ENCODE peak calls at places on chromosomes 6 and 20, in eight cellular contexts. F, V, S, T, N, X, Q and D are unnamed samples.

GRCh38 chr20:32858189-32858588 is 534 bp upstream of the EFCAB8 start:
- DNase-seq in F (no peak), T (no peak), S (no peak), X (no peak), N (no peak), V (peak; percentile 53), Q (no peak), D (no peak)

GRCh38 chr6:133887478-133887877 is 1.4 kb upstream of the TCF21 start:
- DNase-seq in X (peak; percentile 94), Q (no peak), T (no peak), N (no peak), V (no peak), F (no peak), S (no peak), D (no peak)

GRCh38 chr6:95576621-95577316 is 566 bp upstream of the MANEA start:
- DNase-seq in S (no peak), X (peak; percentile 74), Q (no peak), F (peak; percentile 11), V (no peak), T (no peak), N (peak; percentile 36), D (peak; percentile 38)

GRCh38 chr6:54135665-54136370 is 24.6 kb downstream of the MLIP start:
- DNase-seq in Q (peak; percentile 33), N (peak; percentile 67), V (no peak), S (no peak), T (no peak), F (peak; percentile 38), X (peak; percentile 44), D (peak; percentile 36)

GRCh38 chr20:48098099-48098498 is 312.8 kb upstream of the SULF2 start:
- DNase-seq in X (no peak), T (no peak), V (no peak), Q (no peak), F (no peak), N (no peak), S (no peak), D (no peak)

GRCh38 chr6:127053032-127053908 is 65.2 kb upstream of the RSPO3 start:
- DNase-seq in Q (no peak), T (no peak), S (no peak), F (peak; percentile 63), V (no peak), X (no peak), N (peak; percentile 39), D (no peak)

GRCh38 chr6:163437466-163437865 is 22.9 kb downstream of the QKI start:
- DNase-seq in S (no peak), N (no peak), V (no peak), Q (no peak), F (no peak), X (no peak), T (no peak), D (no peak)

GRCh38 chr20:50335105-50335504 is 144.5 kb downstream of the CEBPB start:
- DNase-seq in F (no peak), S (no peak), Q (no peak), T (no peak), X (peak; percentile 51), N (peak; percentile 71), V (peak; percentile 84), D (peak; percentile 23)

GRCh38 chr20:17403496-17403895 is 127.7 kb downstream of the BFSP1 start:
- DNase-seq in T (peak; percentile 74), V (no peak), F (no peak), Q (no peak), X (no peak), N (peak; percentile 9), S (no peak), D (peak; percentile 34)

GRCh38 chr20:61746147-61746646 is 319.5 kb downstream of the TAF4 start:
- DNase-seq in F (no peak), S (no peak), X (no peak), Q (no peak), T (no peak), N (no peak), V (no peak), D (no peak)

GRCh38 chr20:36128463-36129176 is 25.9 kb upstream of the EPB41L1 start:
- DNase-seq in S (no peak), F (peak; percentile 93), Q (peak; percentile 91), N (peak; percentile 51), X (no peak), V (no peak), T (no peak), D (peak; percentile 60)